ENCODE peak calls at places on chromosomes 12 and 14, in eight cellular contexts. V is WERI-Rb-1, Q is activated B cell treated with CpG ODN at 0.5 μM for 24 hours, Z is MCF 10A, I is fibroblast of mammary gland, S is right atrium auricular region, N is HFFc6, O is uterus. M is an unnamed sample.
A peak's percentile ranks its signal among the peaks of the same experiment; 100 is the strongest.

GRCh38 chr12:124786065-124786964 is 77.3 kb downstream of the SCARB1 start:
- DNase-seq in O (peak; percentile 87), V (peak; percentile 83), I (peak; percentile 89), Z (no peak), Q (no peak), S (peak; percentile 94), N (peak; percentile 88), M (peak; percentile 90)

GRCh38 chr12:100794441-100795192 is at the start of gene ANO4:
- DNase-seq in O (peak; percentile 22), S (no peak), Z (no peak), V (no peak), Q (no peak), I (no peak), N (no peak), M (peak; percentile 34)

GRCh38 chr14:102579696-102580551 is 12.5 kb upstream of the RCOR1 start:
- DNase-seq in N (peak; percentile 86), Q (no peak), O (peak; percentile 33), Z (peak; percentile 65), S (no peak), I (peak; percentile 82), V (no peak), M (no peak)

GRCh38 chr12:11085419-11085818 is 6.7 kb downstream of the TAS2R43 start:
- DNase-seq in V (no peak), Q (no peak), I (peak; percentile 27), O (no peak), S (no peak), N (no peak), Z (no peak), M (no peak)

GRCh38 chr12:120925740-120926563 is 21.8 kb upstream of the SPPL3 start:
- DNase-seq in S (no peak), Q (no peak), N (no peak), O (no peak), V (no peak), I (no peak), Z (peak; percentile 97), M (no peak)

GRCh38 chr12:107396991-107397390 is 288.6 kb upstream of the PWP1 start:
- DNase-seq in Q (no peak), N (no peak), V (no peak), O (no peak), S (no peak), Z (peak; percentile 50), I (peak; percentile 5), M (no peak)

GRCh38 chr14:87805315-87805723 is 187.7 kb downstream of the GALC start:
- DNase-seq in N (peak; percentile 3), O (no peak), Q (no peak), S (no peak), Z (peak; percentile 67), V (peak; percentile 58), I (peak; percentile 60), M (peak; percentile 50)

GRCh38 chr12:71896171-71896570 is 42.5 kb upstream of the TPH2 start:
- DNase-seq in Q (no peak), O (no peak), Z (no peak), V (no peak), S (no peak), N (no peak), I (no peak), M (no peak)

GRCh38 chr14:35335388-35336092 is 43.4 kb downstream of the PSMA6 start:
- DNase-seq in Q (no peak), S (no peak), Z (peak; percentile 93), I (peak; percentile 21), N (no peak), O (peak; percentile 73), V (no peak), M (no peak)

GRCh38 chr12:12507121-12507520 is 55.5 kb downstream of the DUSP16 start:
- DNase-seq in S (no peak), Z (no peak), O (no peak), V (no peak), Q (no peak), I (no peak), N (no peak), M (no peak)

GRCh38 chr12:103952497-103952896 is 13.2 kb upstream of the TDG start:
- DNase-seq in S (no peak), Z (no peak), V (no peak), I (no peak), O (no peak), Q (no peak), N (no peak), M (no peak)

GRCh38 chr14:95464103-95464502 is 52.3 kb downstream of the SYNE3 start:
- DNase-seq in I (no peak), N (no peak), S (no peak), Z (no peak), V (no peak), Q (no peak), O (no peak), M (no peak)

GRCh38 chr12:1065629-1066028 is 74.6 kb downstream of the ERC1 start:
- DNase-seq in N (no peak), O (no peak), Z (no peak), Q (no peak), V (no peak), S (no peak), I (no peak), M (no peak)

GRCh38 chr14:24086193-24086955 is 7.7 kb upstream of the PCK2 start:
- DNase-seq in S (no peak), Q (no peak), V (peak; percentile 95), O (no peak), Z (no peak), N (no peak), I (no peak), M (no peak)

GRCh38 chr12:123948401-123949117 is 24.1 kb downstream of the CCDC92 start:
- DNase-seq in Q (no peak), S (no peak), I (no peak), O (no peak), Z (no peak), N (no peak), V (peak; percentile 21), M (no peak)

GRCh38 chr14:103151270-103151933 is 28.1 kb downstream of the TNFAIP2 start:
- DNase-seq in Z (no peak), S (no peak), Q (no peak), V (no peak), O (no peak), I (no peak), N (no peak), M (no peak)

GRCh38 chr12:99906786-99907185 is 78.0 kb downstream of the ANKS1B start:
- DNase-seq in Q (no peak), N (no peak), I (no peak), V (no peak), Z (no peak), S (no peak), O (no peak), M (no peak)

GRCh38 chr12:112430929-112431328 is 12.2 kb downstream of the PTPN11 start:
- DNase-seq in I (no peak), Q (no peak), S (no peak), V (no peak), O (no peak), Z (no peak), N (no peak), M (no peak)

GRCh38 chr14:93994919-93995682 is 2.0 kb upstream of the CCDC197 start:
- DNase-seq in N (peak; percentile 71), Q (no peak), V (no peak), O (peak; percentile 59), S (peak; percentile 66), I (peak; percentile 86), Z (peak; percentile 86), M (no peak)

GRCh38 chr14:26157517-26157916 is 440.3 kb downstream of the NOVA1 start:
- DNase-seq in V (no peak), Q (no peak), O (no peak), S (no peak), N (no peak), I (no peak), Z (no peak), M (no peak)

GRCh38 chr12:48125985-48126384 is 6.8 kb downstream of the PFKM start:
- DNase-seq in O (no peak), Q (no peak), N (no peak), V (no peak), Z (no peak), S (no peak), I (no peak), M (no peak)
- TF ChIP-seq CTCF in O (no peak), Q (no peak), N (no peak), V (no peak), Z (no peak), S (no peak), I (no peak), M (no peak)

GRCh38 chr12:8605057-8605456 is 7.6 kb downstream of the AICDA start:
- DNase-seq in S (no peak), O (no peak), N (no peak), Q (no peak), I (no peak), Z (no peak), V (no peak), M (no peak)

GRCh38 chr12:8609061-8609570 is 3.5 kb downstream of the AICDA start:
- DNase-seq in N (peak; percentile 20), V (peak; percentile 43), Z (peak; percentile 55), I (peak; percentile 54), O (no peak), S (no peak), Q (no peak), M (peak; percentile 23)

GRCh38 chr12:8603858-8604257 is 8.8 kb downstream of the AICDA start:
- DNase-seq in Z (no peak), V (no peak), I (no peak), N (no peak), O (no peak), S (no peak), Q (no peak), M (no peak)
- TF ChIP-seq CTCF in Z (no peak), V (peak; percentile 31), I (peak; percentile 10), N (peak; percentile 53), O (no peak), S (no peak), Q (no peak), M (peak; percentile 31)

GRCh38 chr12:122200541-122201175 is 2.9 kb upstream of the B3GNT4 start:
- DNase-seq in S (no peak), O (no peak), Z (no peak), V (peak; percentile 21), Q (no peak), N (no peak), I (no peak), M (no peak)
- TF ChIP-seq CTCF in S (no peak), O (no peak), Z (no peak), V (peak; percentile 29), Q (no peak), N (peak; percentile 50), I (no peak), M (peak; percentile 28)

DNA sequence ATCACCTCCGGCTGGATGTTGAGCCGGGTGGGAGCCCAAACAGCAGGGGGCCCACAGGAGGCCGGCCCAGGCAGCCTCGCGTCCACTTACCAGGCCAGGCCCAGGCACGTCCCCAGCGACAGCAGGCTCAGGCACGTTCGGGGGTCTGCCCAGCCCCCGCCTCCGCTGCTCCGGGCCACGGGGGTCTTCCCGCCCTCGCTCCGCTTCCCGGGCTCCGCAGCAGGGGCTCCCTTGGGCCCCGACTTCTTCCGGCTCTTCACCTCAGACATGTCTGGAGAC is 216 bp downstream of the IKBIP start:
- DNase-seq in S (no peak), N (peak; percentile 36), V (peak; percentile 80), O (no peak), I (no peak), Q (no peak), Z (no peak), M (no peak)
- TF ChIP-seq CTCF in S (no peak), N (peak; percentile 48), V (no peak), O (no peak), I (no peak), Q (no peak), Z (peak; percentile 19), M (no peak)

GRCh38 chr14:49992448-49992847 is 99.6 kb downstream of the ARF6 start:
- DNase-seq in N (no peak), I (no peak), Q (no peak), O (no peak), S (no peak), V (no peak), Z (no peak), M (no peak)
- TF ChIP-seq CTCF in N (no peak), I (no peak), Q (no peak), O (no peak), S (no peak), V (no peak), Z (no peak), M (no peak)

M was measured in nephron progenitor cell.